ENCODE peak calls at places on chromosomes 11 and 22, in eight cellular contexts. Z is tibial artery, M is cardiac muscle cell, Q is Karpas-422, E is heart right ventricle, W is stomach, B is endodermal cell, K is transverse colon. Y is an unnamed sample.

GRCh38 chr11:22337571-22338464 is at the start of gene SLC17A6:
- DNase-seq in Z (no peak), M (peak), Q (peak), E (no peak), W (no peak), B (peak), K (no peak), Y (no peak)

GRCh38 chr22:31876156-31877035 is 67.9 kb upstream of the YWHAH start:
- DNase-seq in Z (no peak), M (no peak), Q (no peak), E (no peak), W (no peak), B (no peak), K (no peak), Y (no peak)

GRCh38 chr11:96054870-96055705 is 131.2 kb upstream of the MTMR2 start:
- DNase-seq in Z (no peak), M (peak), Q (peak), E (no peak), W (no peak), B (no peak), K (no peak), Y (no peak)

GRCh38 chr11:86717817-86718501 is 45.5 kb upstream of the ME3 start:
- DNase-seq in Z (no peak), M (no peak), Q (no peak), E (no peak), W (no peak), B (no peak), K (no peak), Y (no peak)

GRCh38 chr11:118193910-118194566 is 17.6 kb upstream of the SCN2B start:
- DNase-seq in Z (no peak), M (no peak), Q (no peak), E (no peak), W (no peak), B (no peak), K (no peak), Y (no peak)

GRCh38 chr11:64092119-64092760 is 56.5 kb downstream of the FLRT1 start:
- DNase-seq in Z (no peak), M (no peak), Q (no peak), E (no peak), W (no peak), B (no peak), K (no peak), Y (no peak)

GRCh38 chr11:116107229-116107628 is 603.0 kb upstream of the CADM1 start:
- DNase-seq in Z (no peak), M (no peak), Q (no peak), E (no peak), W (no peak), B (peak), K (no peak), Y (no peak)

GRCh38 chr22:28670153-28670552 is 9.5 kb downstream of the TTC28 start:
- DNase-seq in Z (no peak), M (no peak), Q (no peak), E (no peak), W (no peak), B (no peak), K (no peak), Y (no peak)

GRCh38 chr11:111418436-111418787 is 39.3 kb upstream of the POU2AF1 start:
- DNase-seq in Z (no peak), M (no peak), Q (peak), E (no peak), W (no peak), B (no peak), K (no peak), Y (no peak)

GRCh38 chr11:128621491-128622136 is 34.3 kb upstream of the ETS1 start:
- DNase-seq in Z (no peak), M (no peak), Q (no peak), E (no peak), W (no peak), B (peak), K (no peak), Y (peak)

GRCh38 chr11:115905331-115905730 is 401.1 kb upstream of the CADM1 start:
- DNase-seq in Z (no peak), M (no peak), Q (no peak), E (no peak), W (no peak), B (no peak), K (no peak), Y (no peak)

GRCh38 chr11:60056349-60056969 is at the start of gene MS4A3:
- DNase-seq in Z (no peak), M (no peak), Q (no peak), E (no peak), W (no peak), B (peak), K (no peak), Y (no peak)

GRCh38 chr22:22855617-22856308 is 31.9 kb upstream of the IGLL5 start:
- DNase-seq in Z (no peak), M (no peak), Q (peak), E (no peak), W (no peak), B (peak), K (peak), Y (no peak)

GRCh38 chr11:10503217-10503616 is 37.8 kb downstream of the RNF141 start:
- DNase-seq in Z (no peak), M (no peak), Q (no peak), E (no peak), W (no peak), B (no peak), K (no peak), Y (no peak)

GRCh38 chr11:130827697-130828377 is 88.4 kb downstream of the SNX19 start:
- DNase-seq in Z (peak), M (peak), Q (peak), E (peak), W (peak), B (peak), K (peak), Y (peak)

GRCh38 chr11:57490456-57491248 is 24.9 kb downstream of the SLC43A1 start:
- DNase-seq in Z (no peak), M (no peak), Q (no peak), E (no peak), W (no peak), B (no peak), K (no peak), Y (no peak)

GRCh38 chr11:42631223-42631843 is 680.5 kb upstream of the API5 start:
- DNase-seq in Z (no peak), M (peak), Q (peak), E (no peak), W (no peak), B (peak), K (no peak), Y (no peak)

GRCh38 chr11:69249641-69250502 is 44.1 kb upstream of the MYEOV start:
- DNase-seq in Z (peak), M (no peak), Q (no peak), E (no peak), W (no peak), B (peak), K (no peak), Y (no peak)

GRCh38 chr11:120773501-120774031 is 250.3 kb upstream of the TBCEL start:
- DNase-seq in Z (no peak), M (no peak), Q (no peak), E (no peak), W (no peak), B (peak), K (no peak), Y (no peak)

GRCh38 chr11:63537293-63538101 is 889 bp downstream of the PLAAT4 start:
- DNase-seq in Z (peak), M (no peak), Q (no peak), E (peak), W (peak), B (no peak), K (peak), Y (peak)

GRCh38 chr11:47768090-47768620 is 1.0 kb upstream of the FNBP4 start:
- DNase-seq in Z (peak), M (peak), Q (peak), E (peak), W (peak), B (peak), K (peak), Y (peak)

GRCh38 chr11:62071408-62071807 is 52.4 kb upstream of the INCENP start:
- DNase-seq in Z (no peak), M (no peak), Q (no peak), E (no peak), W (no peak), B (no peak), K (no peak), Y (no peak)

GRCh38 chr22:30425327-30425615 is 297 bp upstream of the MTFP1 start:
- DNase-seq in Z (no peak), M (no peak), Q (no peak), E (no peak), W (no peak), B (no peak), K (no peak), Y (no peak)

GRCh38 chr11:16843307-16843706 is 104.9 kb downstream of the C11orf58 start:
- DNase-seq in Z (no peak), M (peak), Q (no peak), E (no peak), W (peak), B (no peak), K (peak), Y (no peak)

GRCh38 chr11:44110231-44110679 is 14.8 kb downstream of the EXT2 start:
- DNase-seq in Z (no peak), M (peak), Q (peak), E (peak), W (peak), B (peak), K (peak), Y (peak)

GRCh38 chr11:76160856-76161255 is 45.4 kb downstream of the WNT11 start:
- DNase-seq in Z (no peak), M (no peak), Q (no peak), E (no peak), W (no peak), B (no peak), K (no peak), Y (no peak)

GRCh38 chr11:47932544-47932943 is 47.8 kb upstream of the PTPRJ start:
- DNase-seq in Z (no peak), M (no peak), Q (no peak), E (no peak), W (no peak), B (no peak), K (no peak), Y (no peak)

GRCh38 chr11:116694815-116695590 is 77.8 kb downstream of the BUD13 start:
- DNase-seq in Z (peak), M (no peak), Q (no peak), E (no peak), W (peak), B (no peak), K (no peak), Y (no peak)

GRCh38 chr11:12727556-12728070 is 53.4 kb downstream of the TEAD1 start:
- DNase-seq in Z (no peak), M (no peak), Q (no peak), E (no peak), W (no peak), B (peak), K (no peak), Y (no peak)

GRCh38 chr11:26473216-26474194 is 98.6 kb downstream of the MUC15 start:
- DNase-seq in Z (no peak), M (peak), Q (no peak), E (no peak), W (no peak), B (no peak), K (no peak), Y (no peak)

GRCh38 chr11:125901872-125902271 is 1.1 kb downstream of the PUS3 start:
- DNase-seq in Z (no peak), M (no peak), Q (no peak), E (no peak), W (no peak), B (no peak), K (no peak), Y (no peak)
- H3K27ac ChIP-seq in Z (no peak), M (no peak), Q (no peak), E (no peak), W (no peak), B (no peak), K (no peak), Y (no peak)

DNA sequence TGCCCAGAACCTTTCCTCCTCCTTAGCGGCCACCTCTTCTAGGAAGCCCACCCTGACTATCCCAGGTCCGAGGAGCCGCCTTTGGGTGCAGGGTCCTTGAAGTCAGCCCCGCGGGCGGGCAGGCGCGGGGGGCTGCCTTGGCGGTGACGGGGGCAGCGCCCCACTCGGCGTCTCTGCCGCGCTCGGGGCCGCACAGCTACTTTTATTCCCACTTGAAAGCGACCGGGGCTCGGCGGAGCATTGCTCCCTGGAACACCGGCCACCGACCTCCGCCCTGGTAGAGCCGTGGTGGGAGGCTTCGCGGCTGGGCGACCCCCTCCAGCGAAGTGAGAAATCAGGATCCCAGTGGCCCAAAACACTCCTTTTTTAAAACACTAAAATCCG is 823 bp upstream of the MAPK11 start:
- DNase-seq in Z (no peak), M (no peak), Q (no peak), E (no peak), W (no peak), B (no peak), K (no peak), Y (no peak)
- H3K4me3 ChIP-seq in Z (peak), M (peak), Q (peak), E (peak), W (peak), B (peak), K (peak), Y (peak)

DNA sequence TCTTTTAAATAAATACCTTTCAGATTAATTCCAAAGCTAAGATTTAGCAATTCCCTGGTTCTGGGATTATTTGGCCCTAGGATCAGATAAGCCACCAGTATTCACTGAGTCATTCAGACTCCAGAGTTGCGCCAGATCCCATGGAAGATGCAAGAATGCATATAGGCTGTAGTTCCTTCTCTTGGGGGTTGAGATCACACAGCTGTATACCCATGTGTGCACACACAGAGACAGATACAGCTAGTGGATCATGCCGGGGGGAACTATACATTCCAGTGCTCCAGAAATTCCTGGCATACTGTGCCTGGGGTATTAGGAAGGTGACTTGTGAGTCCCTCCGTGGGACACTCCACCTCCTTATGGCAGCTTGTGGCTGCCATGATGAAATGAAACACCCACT is 75.4 kb downstream of the ZBTB16 start:
- DNase-seq in Z (no peak), M (no peak), Q (no peak), E (no peak), W (no peak), B (no peak), K (peak), Y (no peak)
- H3K27ac ChIP-seq in Z (peak), M (no peak), Q (no peak), E (peak), W (no peak), B (no peak), K (peak), Y (peak)

DNA sequence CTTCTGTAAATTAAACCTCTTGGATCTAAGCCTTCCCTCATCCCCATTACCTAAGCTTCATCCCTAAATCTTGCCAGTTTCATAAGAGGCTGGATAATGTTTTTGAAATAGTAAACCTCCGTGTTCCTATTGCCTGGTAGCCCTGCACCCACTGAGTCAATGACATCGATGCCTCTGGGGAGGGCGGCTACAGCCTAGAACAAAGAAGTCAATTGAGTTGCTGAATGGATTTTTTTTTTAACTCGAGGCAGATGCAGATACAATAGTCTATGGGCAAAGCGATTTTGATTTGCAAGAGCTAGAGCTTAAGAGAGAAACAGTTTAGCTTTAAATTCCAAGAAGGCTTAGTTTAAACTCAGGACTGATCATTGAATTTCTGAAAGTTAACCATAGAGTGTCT is 121.3 kb downstream of the NECTIN1 start:
- DNase-seq in Z (no peak), M (no peak), Q (no peak), E (no peak), W (no peak), B (no peak), K (no peak), Y (no peak)
- H3K4me3 ChIP-seq in Z (no peak), M (no peak), Q (no peak), E (no peak), W (no peak), B (no peak), K (no peak), Y (no peak)

DNA sequence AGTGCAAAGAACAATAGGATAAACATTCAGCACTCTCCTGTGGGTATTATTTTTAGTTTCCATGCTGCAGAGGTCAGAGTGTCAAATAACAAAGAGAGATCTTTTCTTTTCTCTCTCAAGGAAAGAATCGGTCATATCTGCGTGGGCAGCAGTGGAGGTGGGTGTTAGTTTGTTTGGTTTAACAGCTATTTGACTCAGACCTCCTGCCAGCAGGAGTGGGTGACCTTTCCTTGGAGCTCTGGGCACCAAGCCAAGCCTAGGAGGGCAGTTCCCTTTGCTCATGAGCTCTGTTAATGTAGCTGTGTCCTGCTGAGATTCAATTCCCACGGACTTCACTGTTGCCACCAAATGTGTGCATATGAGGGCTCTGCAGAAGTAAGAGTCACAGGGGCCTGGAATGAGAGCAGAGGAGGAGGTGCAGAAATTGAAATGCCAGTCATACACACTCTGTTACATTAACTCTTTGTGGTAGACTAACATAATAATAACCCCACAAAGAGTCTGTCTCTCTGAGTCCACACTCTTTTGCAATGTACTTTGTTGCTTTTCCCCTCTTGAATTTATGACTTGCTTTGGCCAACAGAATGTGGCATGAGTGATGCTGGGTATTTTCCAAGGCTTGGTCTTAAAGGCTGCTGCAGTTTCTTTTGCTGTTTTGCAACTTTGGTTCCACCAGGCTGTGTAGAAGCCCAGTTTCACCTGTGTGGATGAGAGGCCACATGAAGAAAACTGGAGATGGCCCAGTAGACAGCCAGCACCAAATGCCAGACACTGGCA is 76.0 kb upstream of the GRK3 start:
- DNase-seq in Z (no peak), M (peak), Q (no peak), E (peak), W (peak), B (no peak), K (peak), Y (peak)
- H3K27ac ChIP-seq in Z (no peak), M (peak), Q (no peak), E (peak), W (no peak), B (no peak), K (no peak), Y (peak)

Y was measured in uterus.